ENCODE peak calls at places on chromosomes 5 and 9, in six cellular contexts. L, G, K, C, U and F are unnamed samples.

GRCh38 chr9:76087978-76088377 is 197.5 kb downstream of the PCSK5 start:
- DNase-seq in L (no peak), C (no peak), U (no peak), G (no peak), K (no peak), F (no peak)

GRCh38 chr5:126368239-126368812 is 54.9 kb upstream of the GRAMD2B start:
- DNase-seq in U (peak), G (peak), K (peak), L (peak), C (no peak), F (peak)

GRCh38 chr5:175894251-175894650 is 22.9 kb downstream of the CPLX2 start:
- DNase-seq in C (no peak), K (no peak), G (no peak), U (no peak), L (no peak), F (no peak)

GRCh38 chr5:14781106-14781505 is 90.5 kb downstream of the ANKH start:
- DNase-seq in G (no peak), C (no peak), U (no peak), K (no peak), L (peak), F (no peak)

GRCh38 chr5:127040779-127041520 is 10.6 kb upstream of the MARCHF3 start:
- DNase-seq in C (no peak), G (no peak), L (peak), U (no peak), K (peak), F (no peak)

GRCh38 chr9:79026311-79026710 is 545.5 kb upstream of the TLE4 start:
- DNase-seq in L (no peak), K (peak), U (no peak), C (no peak), G (no peak), F (peak)

GRCh38 chr5:403995-404394 is 39.0 kb upstream of the EXOC3 start:
- DNase-seq in K (no peak), C (no peak), L (no peak), U (no peak), G (no peak), F (no peak)

GRCh38 chr5:5192681-5193080 is 52.6 kb downstream of the ADAMTS16 start:
- DNase-seq in U (no peak), G (no peak), L (no peak), K (no peak), C (peak), F (peak)

GRCh38 chr5:152601806-152602467 is 196.9 kb upstream of the NMUR2 start:
- DNase-seq in K (no peak), G (no peak), C (no peak), L (no peak), U (no peak), F (peak)

GRCh38 chr9:87601175-87601574 is 103.5 kb downstream of the DAPK1 start:
- DNase-seq in U (no peak), L (no peak), C (no peak), K (no peak), G (no peak), F (peak)

GRCh38 chr9:128343855-128344254 is 3.5 kb downstream of the SLC27A4 start:
- DNase-seq in K (no peak), U (no peak), G (no peak), L (no peak), C (no peak), F (no peak)

GRCh38 chr9:3329361-3329760 is 196.4 kb downstream of the RFX3 start:
- DNase-seq in U (no peak), L (peak), G (no peak), C (no peak), K (no peak), F (peak)

GRCh38 chr5:169702726-169703481 is 65.8 kb downstream of the DOCK2 start:
- DNase-seq in K (no peak), C (peak), G (no peak), L (no peak), U (no peak), F (no peak)

GRCh38 chr5:116754556-116754955 is 179.9 kb upstream of the SEMA6A start:
- DNase-seq in C (no peak), U (no peak), L (no peak), K (no peak), G (no peak), F (peak)

GRCh38 chr5:64773533-64773932 is 4.8 kb downstream of the CWC27 start:
- DNase-seq in U (no peak), C (no peak), K (no peak), G (no peak), L (no peak), F (no peak)

GRCh38 chr5:133079048-133079447 is 27.2 kb downstream of the HSPA4 start:
- DNase-seq in G (no peak), C (peak), L (no peak), U (no peak), K (no peak), F (no peak)

GRCh38 chr5:53151713-53152458 is 42.3 kb upstream of the MOCS2 start:
- DNase-seq in U (no peak), K (no peak), C (peak), G (no peak), L (peak), F (no peak)

GRCh38 chr9:109087795-109088194 is 32.0 kb downstream of the TMEM245 start:
- DNase-seq in L (no peak), K (no peak), U (no peak), C (no peak), G (no peak), F (no peak)

GRCh38 chr9:109652112-109652511 is 127.9 kb upstream of the PALM2AKAP2 start:
- DNase-seq in L (peak), K (no peak), G (no peak), U (no peak), C (no peak), F (no peak)

GRCh38 chr9:79408200-79408599 is 163.6 kb upstream of the TLE4 start:
- DNase-seq in C (no peak), K (no peak), G (no peak), L (peak), U (no peak), F (no peak)

GRCh38 chr5:81639556-81639955 is 111.3 kb downstream of the SSBP2 start:
- DNase-seq in K (no peak), C (no peak), U (no peak), L (peak), G (no peak), F (peak)

GRCh38 chr5:14267166-14267838 is 124.2 kb downstream of the TRIO start:
- DNase-seq in U (no peak), K (no peak), L (no peak), G (no peak), C (no peak), F (peak)

GRCh38 chr5:151274666-151275065 is 21.7 kb downstream of the GM2A start:
- DNase-seq in L (no peak), G (no peak), C (no peak), K (no peak), U (no peak), F (peak)

GRCh38 chr5:78927657-78928282 is 57.3 kb downstream of the ARSB start:
- DNase-seq in G (peak), L (peak), K (peak), C (peak), U (peak), F (no peak)

GRCh38 chr5:172414618-172415599 is 39.4 kb downstream of the SH3PXD2B start:
- DNase-seq in U (no peak), K (no peak), C (no peak), G (no peak), L (no peak), F (no peak)

GRCh38 chr9:68998344-68998743 is 15.6 kb downstream of the PRKACG start:
- DNase-seq in G (no peak), U (no peak), L (no peak), C (peak), K (no peak), F (no peak)

GRCh38 chr5:180739958-180740357 is at the start of gene OR2Y1:
- DNase-seq in K (no peak), U (no peak), L (no peak), G (no peak), C (no peak), F (no peak)
- H3K14ac ChIP-seq in K (no peak), U (no peak), L (no peak), G (no peak), C (no peak), F (no peak)

GRCh38 chr5:149799965-149800516 is 69.9 kb downstream of the PPARGC1B start:
- DNase-seq in C (no peak), U (no peak), K (no peak), L (no peak), G (no peak), F (no peak)
- H3K14ac ChIP-seq in C (no peak), U (no peak), K (no peak), L (peak), G (no peak), F (no peak)

GRCh38 chr5:147853372-147853987 is 22.0 kb upstream of the SPINK1 start:
- DNase-seq in C (no peak), G (no peak), K (no peak), U (no peak), L (no peak), F (no peak)

GRCh38 chr5:147854894-147855773 is 23.4 kb upstream of the SCGB3A2 start:
- DNase-seq in K (no peak), G (no peak), C (no peak), L (no peak), U (no peak), F (no peak)

GRCh38 chr5:147855774-147856069 is 22.8 kb upstream of the SCGB3A2 start:
- DNase-seq in K (no peak), C (no peak), G (no peak), U (no peak), L (no peak), F (no peak)

GRCh38 chr5:147852365-147852764 is 20.9 kb upstream of the SPINK1 start:
- DNase-seq in U (no peak), L (no peak), K (no peak), C (no peak), G (no peak), F (no peak)

GRCh38 chr5:147854331-147854730 is 22.9 kb upstream of the SPINK1 start:
- DNase-seq in C (no peak), G (no peak), L (no peak), U (no peak), K (no peak), F (no peak)
- H3K14ac ChIP-seq in C (no peak), G (no peak), L (no peak), U (no peak), K (no peak), F (no peak)

DNA sequence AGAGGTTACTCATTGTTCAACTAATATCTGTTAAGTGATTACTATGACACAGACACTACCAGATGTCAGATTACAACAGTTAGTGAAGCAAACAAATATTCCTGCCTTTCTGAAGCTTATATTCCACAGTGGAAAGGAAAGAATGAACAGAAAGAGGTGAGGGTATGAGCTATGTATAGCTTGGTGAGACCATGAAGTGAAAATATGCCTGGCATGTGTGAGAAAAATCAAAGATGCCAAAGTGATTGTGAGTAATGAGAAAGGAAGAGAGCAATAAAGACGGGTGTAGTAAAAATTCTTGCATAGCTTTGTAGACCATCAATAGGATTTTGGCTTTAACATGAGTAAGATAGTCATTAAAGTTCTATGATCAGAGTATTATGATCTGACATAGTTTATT is 734.5 kb upstream of the NUDT12 start:
- DNase-seq in K (no peak), L (no peak), C (peak), U (no peak), G (no peak), F (peak)
- H3K14ac ChIP-seq in K (no peak), L (no peak), C (no peak), U (no peak), G (no peak), F (no peak)

GRCh38 chr9:104864675-104865104 is 63.3 kb downstream of the ABCA1 start:
- DNase-seq in C (peak), G (no peak), U (no peak), L (peak), K (no peak), F (no peak)
- H3K14ac ChIP-seq in C (no peak), G (no peak), U (no peak), L (peak), K (no peak), F (no peak)

DNA sequence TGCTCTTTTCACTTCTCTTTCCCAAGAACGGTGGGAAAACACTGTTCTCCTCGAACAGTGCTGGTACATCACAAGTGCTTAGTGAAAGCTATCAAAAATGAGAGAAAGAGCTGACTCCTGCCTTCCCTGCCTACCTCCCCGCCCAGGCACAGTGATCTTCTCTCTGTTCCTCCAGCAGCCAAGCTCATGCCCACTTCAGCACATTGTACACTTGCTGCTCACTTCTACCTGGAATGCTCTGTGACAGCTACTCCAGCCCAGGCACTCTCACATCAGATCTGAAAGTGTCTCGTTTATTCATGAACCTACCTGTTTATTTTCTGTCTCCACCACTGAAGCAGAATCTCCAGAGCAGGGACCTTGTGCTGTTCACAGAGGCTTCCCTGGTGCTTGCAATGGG is 1.8 kb downstream of the SLC35D2 start:
- DNase-seq in G (no peak), U (no peak), C (no peak), K (no peak), L (no peak), F (no peak)
- H3K14ac ChIP-seq in G (no peak), U (no peak), C (no peak), K (no peak), L (no peak), F (no peak)

GRCh38 chr9:135039916-135040645 is 47.4 kb upstream of the OLFM1 start:
- DNase-seq in C (no peak), G (no peak), U (no peak), L (no peak), K (no peak), F (no peak)

GRCh38 chr9:135046156-135047025 is 41.1 kb upstream of the OLFM1 start:
- DNase-seq in G (no peak), U (no peak), C (no peak), K (no peak), L (no peak), F (no peak)

GRCh38 chr9:135045264-135046155 is 42.0 kb upstream of the OLFM1 start:
- DNase-seq in K (peak), G (no peak), C (no peak), U (peak), L (no peak), F (no peak)

GRCh38 chr9:135040892-135041291 is 46.6 kb upstream of the OLFM1 start:
- DNase-seq in C (no peak), G (no peak), U (no peak), L (no peak), K (no peak), F (no peak)

GRCh38 chr9:135043345-135043744 is 44.1 kb upstream of the OLFM1 start:
- DNase-seq in K (no peak), L (no peak), G (no peak), U (peak), C (no peak), F (no peak)
- H3K14ac ChIP-seq in K (no peak), L (no peak), G (no peak), U (no peak), C (no peak), F (no peak)